ENCODE peak calls at places on chromosome 10, in seven cellular contexts. L is OCI-LY7; F is colonic mucosa; X is CD4-positive, CD25-positive, alpha-beta regulatory T cell; J is hepatocyte; G is lung; N is astrocyte of the spinal cord. R is an unnamed sample.

GRCh38 chr10:50224330-50224952 is 26.9 kb downstream of the ASAH2 start:
- DNase-seq in L (peak), F (peak), X (peak), J (peak), G (no peak), N (peak), R (peak)

GRCh38 chr10:32888161-32888927 is 69.7 kb downstream of the ITGB1 start:
- DNase-seq in L (no peak), F (no peak), X (no peak), J (no peak), G (no peak), N (no peak), R (no peak)

GRCh38 chr10:108662975-108663374 is 1260.3 kb downstream of the XPNPEP1 start:
- DNase-seq in L (no peak), F (no peak), X (no peak), J (no peak), G (no peak), N (no peak), R (no peak)

GRCh38 chr10:117728087-117728486 is 185.5 kb downstream of the EMX2 start:
- DNase-seq in L (no peak), F (no peak), X (no peak), J (no peak), G (no peak), N (no peak), R (no peak)

GRCh38 chr10:125531470-125531869 is 151.5 kb downstream of the TEX36 start:
- DNase-seq in L (no peak), F (no peak), X (no peak), J (no peak), G (no peak), N (no peak), R (no peak)

GRCh38 chr10:62025901-62026879 is 124.7 kb downstream of the ARID5B start:
- DNase-seq in L (no peak), F (no peak), X (no peak), J (no peak), G (no peak), N (peak), R (no peak)

GRCh38 chr10:120599202-120599724 is 142.2 kb downstream of the PLPP4 start:
- DNase-seq in L (no peak), F (no peak), X (no peak), J (no peak), G (no peak), N (no peak), R (no peak)

GRCh38 chr10:103276251-103276936 is 544 bp upstream of the INA start:
- DNase-seq in L (no peak), F (no peak), X (no peak), J (no peak), G (no peak), N (no peak), R (no peak)

GRCh38 chr10:67959839-67960476 is 75.5 kb downstream of the SIRT1 start:
- DNase-seq in L (no peak), F (no peak), X (no peak), J (peak), G (no peak), N (no peak), R (no peak)

GRCh38 chr10:113309791-113310190 is 243.1 kb upstream of the HABP2 start:
- DNase-seq in L (no peak), F (no peak), X (no peak), J (no peak), G (no peak), N (no peak), R (no peak)

GRCh38 chr10:102398172-102399020 is 2.9 kb downstream of the NFKB2 start:
- DNase-seq in L (no peak), F (no peak), X (no peak), J (no peak), G (no peak), N (no peak), R (no peak)

GRCh38 chr10:126924180-126924914 is 19.1 kb downstream of the DOCK1 start:
- DNase-seq in L (no peak), F (no peak), X (no peak), J (no peak), G (no peak), N (no peak), R (no peak)

GRCh38 chr10:127989481-127989964 is 82.6 kb downstream of the PTPRE start:
- DNase-seq in L (no peak), F (no peak), X (no peak), J (no peak), G (no peak), N (no peak), R (peak)

GRCh38 chr10:103765981-103766380 is 89.4 kb downstream of the SH3PXD2A start:
- DNase-seq in L (peak), F (no peak), X (peak), J (no peak), G (no peak), N (peak), R (no peak)

GRCh38 chr10:80460399-80461207 is 6.5 kb downstream of the TSPAN14 start:
- DNase-seq in L (no peak), F (peak), X (no peak), J (peak), G (peak), N (peak), R (peak)

GRCh38 chr10:111923032-111923431 is 260.5 kb downstream of the GPAM start:
- DNase-seq in L (no peak), F (no peak), X (no peak), J (no peak), G (no peak), N (no peak), R (no peak)

GRCh38 chr10:9800011-9800410 is 1217.7 kb upstream of the CELF2 start:
- DNase-seq in L (no peak), F (no peak), X (no peak), J (no peak), G (no peak), N (no peak), R (no peak)

GRCh38 chr10:116802474-116802873 is 46.8 kb upstream of the ENO4 start:
- DNase-seq in L (no peak), F (no peak), X (no peak), J (no peak), G (no peak), N (no peak), R (no peak)

GRCh38 chr10:103933557-103934121 is 15.7 kb upstream of the STN1 start:
- DNase-seq in L (no peak), F (no peak), X (no peak), J (no peak), G (no peak), N (no peak), R (no peak)

GRCh38 chr10:46283945-46284285 is 2.9 kb upstream of the ANTXRL start:
- DNase-seq in L (no peak), F (no peak), X (no peak), J (no peak), G (no peak), N (no peak), R (no peak)

GRCh38 chr10:8159628-8160165 is 105.2 kb downstream of the GATA3 start:
- DNase-seq in L (no peak), F (no peak), X (no peak), J (no peak), G (peak), N (peak), R (no peak)

GRCh38 chr10:84613336-84614021 is 285.1 kb downstream of the CCSER2 start:
- DNase-seq in L (peak), F (no peak), X (no peak), J (peak), G (peak), N (peak), R (peak)

GRCh38 chr10:44982114-44982460 is 3.5 kb upstream of the DEPP1 start:
- DNase-seq in L (no peak), F (no peak), X (no peak), J (no peak), G (no peak), N (peak), R (no peak)

GRCh38 chr10:73908853-73909611 is 1.9 kb upstream of the PLAU start:
- DNase-seq in L (peak), F (peak), X (no peak), J (peak), G (peak), N (peak), R (peak)

GRCh38 chr10:33252794-33253203 is 81.7 kb downstream of the NRP1 start:
- DNase-seq in L (no peak), F (no peak), X (no peak), J (no peak), G (no peak), N (peak), R (peak)

GRCh38 chr10:78706256-78706655 is 362.5 kb upstream of the ZMIZ1 start:
- DNase-seq in L (no peak), F (no peak), X (no peak), J (no peak), G (no peak), N (peak), R (no peak)

GRCh38 chr10:109977382-109977806 is 30.4 kb upstream of the ADD3 start:
- DNase-seq in L (no peak), F (peak), X (no peak), J (peak), G (no peak), N (no peak), R (no peak)

GRCh38 chr10:48523820-48524758 is 80.8 kb downstream of the ARHGAP22 start:
- DNase-seq in L (no peak), F (no peak), X (no peak), J (peak), G (no peak), N (peak), R (no peak)

GRCh38 chr10:131452926-131453771 is 141.6 kb upstream of the TCERG1L start:
- DNase-seq in L (no peak), F (no peak), X (no peak), J (peak), G (no peak), N (no peak), R (no peak)

GRCh38 chr10:75982611-75983369 is 551.4 kb downstream of the LRMDA start:
- DNase-seq in L (no peak), F (no peak), X (no peak), J (peak), G (no peak), N (peak), R (peak)

GRCh38 chr10:75984067-75984466 is 552.6 kb downstream of the LRMDA start:
- DNase-seq in L (no peak), F (no peak), X (no peak), J (no peak), G (no peak), N (no peak), R (no peak)

GRCh38 chr10:75987610-75988009 is 556.2 kb downstream of the LRMDA start:
- DNase-seq in L (no peak), F (no peak), X (no peak), J (peak), G (no peak), N (peak), R (peak)
- H3K4me3 ChIP-seq in L (no peak), F (no peak), X (no peak), J (no peak), G (no peak), N (no peak), R (no peak)

DNA sequence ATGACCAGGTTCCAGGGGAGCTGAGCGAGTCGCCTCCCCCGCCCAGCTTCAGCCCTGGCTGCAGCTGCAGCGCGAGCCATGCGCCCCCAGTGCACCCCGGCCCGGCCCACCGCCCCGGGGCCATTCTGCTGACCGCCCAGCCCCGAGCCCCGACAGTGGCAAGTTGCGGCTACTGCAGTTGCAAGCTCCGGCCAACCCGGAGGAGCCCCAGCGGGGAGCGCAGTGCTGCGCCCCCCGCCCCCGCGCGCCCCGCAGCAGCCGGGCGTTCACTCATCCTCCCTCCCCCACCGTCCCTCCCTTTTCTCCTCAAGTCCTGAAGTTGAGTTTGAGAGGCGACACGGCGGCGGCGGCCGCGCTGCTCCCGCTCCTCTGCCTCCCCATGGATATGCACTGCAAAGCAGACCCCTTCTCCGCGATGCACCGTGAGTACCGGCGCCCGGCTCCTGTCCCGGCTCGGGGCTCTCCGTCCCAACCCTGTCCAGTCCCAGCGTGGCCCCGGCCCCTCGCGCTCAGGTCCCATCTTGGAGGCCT is 565 bp downstream of the PAX2 start:
- DNase-seq in L (no peak), F (no peak), X (no peak), J (no peak), G (no peak), N (no peak), R (no peak)
- H3K4me3 ChIP-seq in L (no peak), F (no peak), X (no peak), J (no peak), G (no peak), N (no peak), R (no peak)

GRCh38 chr10:685613-686012 is 3.9 kb downstream of the DIP2C start:
- DNase-seq in L (no peak), F (no peak), X (no peak), J (no peak), G (no peak), N (no peak), R (no peak)

GRCh38 chr10:686155-686931 is 3.1 kb downstream of the DIP2C start:
- DNase-seq in L (no peak), F (no peak), X (no peak), J (no peak), G (no peak), N (no peak), R (no peak)

GRCh38 chr10:681670-682318 is 7.7 kb downstream of the DIP2C start:
- DNase-seq in L (no peak), F (no peak), X (no peak), J (no peak), G (no peak), N (no peak), R (peak)

GRCh38 chr10:682931-683447 is 6.5 kb downstream of the DIP2C start:
- DNase-seq in L (no peak), F (no peak), X (no peak), J (no peak), G (no peak), N (no peak), R (no peak)

DNA sequence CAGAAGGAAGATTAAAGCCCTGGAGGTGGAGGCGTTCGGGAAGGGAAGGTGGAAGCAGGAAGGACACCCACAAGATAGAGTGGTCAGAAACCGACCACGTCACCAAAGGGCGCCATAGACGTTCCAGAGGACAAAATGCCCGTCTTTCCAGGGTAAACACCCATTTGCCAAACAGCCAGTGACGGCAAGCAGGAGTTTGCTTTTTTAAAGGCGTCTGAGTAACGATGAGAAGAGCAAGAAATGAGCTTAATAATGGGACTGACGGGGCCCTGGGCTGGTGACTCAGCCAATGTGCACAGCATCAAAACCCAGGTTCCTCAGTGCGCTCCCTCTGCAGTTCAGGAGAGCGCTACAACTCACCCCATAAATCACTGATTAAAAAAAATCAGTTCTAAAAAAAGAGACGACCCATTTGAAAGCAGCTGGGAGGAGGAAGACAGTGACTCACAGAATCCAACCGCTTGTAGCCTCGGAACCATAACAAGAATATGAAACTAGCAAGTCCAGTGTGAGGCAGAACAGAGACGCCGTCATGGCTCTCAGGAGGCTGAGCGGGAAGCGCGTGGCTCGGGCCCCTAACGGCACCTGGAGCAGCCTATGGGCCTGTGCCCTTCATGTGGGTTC is 5.9 kb downstream of the DIP2C start:
- DNase-seq in L (no peak), F (no peak), X (no peak), J (peak), G (no peak), N (peak), R (peak)
- H3K4me3 ChIP-seq in L (no peak), F (no peak), X (no peak), J (no peak), G (no peak), N (peak), R (no peak)

DNA sequence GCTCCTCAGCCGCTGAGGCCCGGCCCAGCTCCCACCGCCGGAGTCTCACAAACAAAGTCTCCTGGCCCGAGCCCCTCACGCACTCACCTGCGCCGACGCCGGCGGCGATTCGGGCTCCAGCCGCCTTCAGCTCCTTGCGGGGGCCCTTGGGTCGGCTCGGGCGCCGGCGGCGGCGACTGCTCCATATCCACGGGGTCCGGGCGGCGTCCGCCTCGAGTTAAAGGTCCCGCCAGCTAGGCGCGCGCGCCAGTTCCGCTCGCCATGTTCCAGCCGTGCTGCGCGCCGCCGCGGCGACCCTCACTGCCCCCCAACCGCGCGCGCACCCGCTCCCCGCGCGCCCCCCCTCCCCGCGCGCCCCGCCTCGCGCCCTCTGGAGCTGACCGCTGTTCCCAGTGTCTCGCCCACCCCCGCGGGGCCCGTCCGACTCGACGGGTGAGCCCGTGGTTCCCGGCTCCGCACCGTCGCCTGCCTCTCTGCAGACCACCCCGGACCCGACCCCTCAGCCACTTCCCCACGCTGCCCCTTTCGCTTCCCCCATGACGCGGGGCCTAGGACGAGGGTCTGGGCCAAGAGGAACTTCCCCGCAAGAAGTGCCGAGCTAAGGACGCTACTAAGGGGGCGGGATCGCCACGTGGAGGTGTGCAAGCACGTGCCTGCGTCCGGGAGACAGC is 396.1 kb downstream of the ZNF33B start:
- DNase-seq in L (no peak), F (no peak), X (no peak), J (no peak), G (no peak), N (no peak), R (no peak)
- H3K4me3 ChIP-seq in L (no peak), F (no peak), X (no peak), J (no peak), G (no peak), N (no peak), R (no peak)

GRCh38 chr10:18647945-18648344 is 3.4 kb downstream of the NSUN6 start:
- DNase-seq in L (no peak), F (no peak), X (no peak), J (no peak), G (no peak), N (no peak), R (no peak)

GRCh38 chr10:18651324-18652007 is at the start of gene NSUN6:
- DNase-seq in L (peak), F (peak), X (peak), J (peak), G (peak), N (peak), R (peak)

GRCh38 chr10:18650618-18651017 is 769 bp downstream of the NSUN6 start:
- DNase-seq in L (peak), F (no peak), X (peak), J (no peak), G (no peak), N (no peak), R (no peak)

GRCh38 chr10:18647151-18647550 is 4.2 kb downstream of the NSUN6 start:
- DNase-seq in L (no peak), F (no peak), X (no peak), J (no peak), G (no peak), N (no peak), R (no peak)

DNA sequence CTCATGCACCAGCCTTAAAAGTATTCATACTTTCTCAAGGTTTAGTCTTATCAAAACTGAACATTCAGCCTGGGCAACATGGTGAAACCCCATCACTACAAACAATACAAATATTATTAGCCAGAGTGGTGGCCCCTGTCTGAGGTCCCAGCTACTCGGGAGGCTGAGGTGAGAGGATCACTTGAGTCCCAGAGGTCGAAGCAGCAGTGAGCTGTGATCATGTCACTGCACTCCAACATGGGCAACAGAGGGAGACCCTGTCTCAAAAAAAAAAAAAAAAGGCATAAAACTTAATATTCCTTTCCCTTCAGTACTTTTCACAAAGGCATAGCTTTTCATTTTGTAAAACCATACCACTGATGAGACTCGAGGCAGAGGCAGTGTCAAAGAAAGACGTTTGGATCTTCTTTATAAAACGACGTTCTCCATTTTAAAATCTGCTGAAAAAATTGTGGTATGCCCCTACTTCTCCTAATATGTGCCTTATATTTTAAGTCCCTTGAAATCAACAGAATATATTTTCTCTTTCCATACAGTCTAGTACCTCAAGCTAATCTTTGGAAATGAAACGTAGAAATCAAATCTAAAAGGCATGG is 1.9 kb downstream of the NSUN6 start:
- DNase-seq in L (peak), F (no peak), X (no peak), J (no peak), G (no peak), N (no peak), R (no peak)
- H3K4me3 ChIP-seq in L (peak), F (no peak), X (peak), J (peak), G (no peak), N (no peak), R (no peak)

GRCh38 chr10:70458329-70459060 is 17.0 kb upstream of the NODAL start:
- DNase-seq in L (no peak), F (peak), X (no peak), J (peak), G (peak), N (peak), R (peak)

GRCh38 chr10:70455213-70455630 is 13.7 kb upstream of the NODAL start:
- DNase-seq in L (no peak), F (no peak), X (no peak), J (no peak), G (no peak), N (no peak), R (no peak)

GRCh38 chr10:70459061-70459770 is 17.7 kb upstream of the NODAL start:
- DNase-seq in L (no peak), F (no peak), X (no peak), J (no peak), G (no peak), N (no peak), R (no peak)

GRCh38 chr10:70457759-70458305 is 16.4 kb upstream of the NODAL start:
- DNase-seq in L (no peak), F (no peak), X (no peak), J (no peak), G (no peak), N (no peak), R (no peak)

GRCh38 chr10:70456164-70456563 is 14.7 kb upstream of the NODAL start:
- DNase-seq in L (no peak), F (no peak), X (no peak), J (no peak), G (no peak), N (no peak), R (no peak)
- H3K4me3 ChIP-seq in L (no peak), F (no peak), X (no peak), J (no peak), G (no peak), N (no peak), R (no peak)

R was measured in choroid plexus epithelial cell.